ENCODE peak calls at places on chromosomes 1 and 21, in ten cellular contexts. D is testis; Y is CD4-positive, alpha-beta memory T cell; Q is Karpas-422; P is body of pancreas; X is keratinocyte; K is lung; Z is suprapubic skin; V is naive thymus-derived CD4-positive, alpha-beta T cell; J is upper lobe of right lung. G is an unnamed sample. For H3K27me3 and H3K4me1, the result is how much of the 10 kb centered on the place peaks cover.

GRCh38 chr1:40256401-40257084 is 1.5 kb upstream of the ZMPSTE24 start:
- DNase-seq in Z (no peak), P (no peak), X (no peak), V (no peak), D (no peak), J (no peak), Q (no peak), K (no peak), Y (no peak), G (no peak)

GRCh38 chr21:45330075-45330781 is 42.5 kb upstream of the POFUT2 start:
- DNase-seq in Y (no peak), X (no peak), Z (no peak), D (no peak), J (peak), V (no peak), K (peak), Q (no peak), P (peak), G (no peak)

GRCh38 chr1:88595355-88595754 is 88.7 kb upstream of the PKN2 start:
- DNase-seq in Z (no peak), Q (peak), K (no peak), J (no peak), Y (no peak), X (peak), P (no peak), V (peak), D (no peak), G (no peak)

GRCh38 chr1:111563619-111564018 is 56.0 kb upstream of the RAP1A start:
- DNase-seq in Z (no peak), X (no peak), D (no peak), J (no peak), Y (no peak), V (no peak), P (no peak), K (no peak), Q (no peak), G (no peak)

GRCh38 chr1:29083318-29084195 is 40.1 kb downstream of the TMEM200B start:
- DNase-seq in D (no peak), X (no peak), J (no peak), Q (no peak), Z (no peak), V (no peak), K (no peak), P (no peak), Y (no peak), G (no peak)

GRCh38 chr21:39088831-39089380 is 94.3 kb downstream of the PSMG1 start:
- DNase-seq in P (no peak), Y (no peak), Q (peak), X (no peak), J (no peak), V (no peak), K (no peak), D (no peak), Z (no peak), G (no peak)

GRCh38 chr1:97433520-97434175 is 487.2 kb downstream of the DPYD start:
- DNase-seq in J (no peak), Y (no peak), P (no peak), X (no peak), D (no peak), Z (no peak), V (no peak), Q (no peak), K (no peak), G (no peak)

GRCh38 chr1:214328770-214329455 is 48.0 kb downstream of the SMYD2 start:
- DNase-seq in J (peak), P (peak), Q (peak), D (peak), X (peak), Z (peak), K (peak), Y (peak), V (peak), G (peak)

GRCh38 chr1:1291611-1292441 is 11.6 kb downstream of the SCNN1D start:
- DNase-seq in Y (peak), J (peak), K (peak), D (peak), Q (peak), Z (no peak), X (no peak), V (peak), P (peak), G (peak)

GRCh38 chr1:61186753-61187152 is 104.4 kb downstream of the NFIA start:
- DNase-seq in P (no peak), Z (no peak), Y (no peak), V (no peak), J (no peak), D (no peak), Q (no peak), K (no peak), X (no peak), G (no peak)

GRCh38 chr1:175072131-175072941 is 4.7 kb downstream of the TNN start:
- DNase-seq in K (no peak), Q (no peak), J (no peak), D (peak), Z (no peak), X (no peak), Y (no peak), P (peak), V (peak), G (no peak)

GRCh38 chr1:35656148-35656862 is 15.0 kb upstream of the PSMB2 start:
- DNase-seq in P (no peak), X (no peak), J (no peak), Q (no peak), V (no peak), K (no peak), Y (no peak), Z (no peak), D (no peak), G (no peak)

GRCh38 chr1:198788561-198789064 is 149.8 kb downstream of the PTPRC start:
- DNase-seq in J (no peak), D (no peak), V (no peak), Z (no peak), Y (no peak), Q (peak), K (no peak), P (peak), X (no peak), G (peak)

GRCh38 chr1:63000508-63000907 is 216.6 kb downstream of the ATG4C start:
- DNase-seq in Y (no peak), Z (no peak), J (no peak), V (no peak), D (no peak), K (no peak), Q (no peak), P (no peak), X (no peak), G (no peak)

GRCh38 chr21:36569511-36569910 is 89.6 kb upstream of the CLDN14 start:
- DNase-seq in Q (no peak), X (no peak), Z (no peak), Y (no peak), J (no peak), V (no peak), D (no peak), P (no peak), K (no peak), G (no peak)
- H3K27me3 ChIP-seq in Q (under half), X (half or more), Z (half or more), Y (under half), J (under half), V (under half), D (under half), P (under half), K (under half), G (under half)

DNA sequence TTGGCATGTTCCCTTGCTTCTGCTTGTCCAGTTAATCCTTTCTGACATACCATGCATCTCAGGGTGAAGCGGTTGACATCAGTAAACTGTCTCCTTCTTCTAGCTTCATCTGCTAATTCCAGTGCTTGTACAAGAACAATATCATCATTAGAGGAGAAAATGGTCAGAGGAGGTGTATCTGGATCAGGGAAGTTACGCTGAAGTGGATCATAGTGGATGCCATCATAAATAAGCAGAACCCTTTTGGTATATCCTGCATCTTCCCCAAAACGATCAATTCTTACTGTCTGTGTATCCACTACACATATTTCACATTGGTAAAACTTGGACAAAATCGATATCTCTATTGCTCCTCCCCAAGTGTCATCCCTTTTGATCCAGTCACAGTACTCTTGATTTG is 2.0 kb downstream of the YOD1 start:
- DNase-seq in P (no peak), V (no peak), Z (no peak), J (no peak), Y (no peak), D (no peak), K (no peak), X (no peak), Q (no peak), G (no peak)
- H3K4me1 ChIP-seq in P (half or more), V (under half), Z (half or more), J (under half), Y (half or more), D (under half), K (under half), X (under half), Q (under half), G (under half)

DNA sequence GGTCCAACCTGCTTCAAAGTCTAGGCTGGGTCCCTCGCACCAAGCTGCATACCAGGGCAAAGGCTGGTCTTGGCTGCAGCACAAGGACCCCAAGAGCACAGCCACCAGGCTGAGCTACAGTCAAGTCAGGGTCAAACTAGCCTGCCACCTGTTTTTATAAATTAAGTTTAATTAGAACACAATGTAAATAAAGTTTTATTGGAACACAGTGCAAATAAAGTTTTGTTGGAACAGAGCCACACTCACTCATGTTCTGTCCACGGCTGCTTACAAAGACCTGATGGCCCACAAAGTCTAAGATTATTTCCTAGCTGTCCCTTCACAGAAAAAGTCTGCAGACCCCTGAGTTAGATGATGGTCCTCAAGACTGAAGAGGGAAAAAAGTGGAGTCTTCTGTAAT is 66.2 kb downstream of the MRPL37 start:
- DNase-seq in V (no peak), X (no peak), Q (no peak), K (no peak), Z (no peak), J (no peak), Y (no peak), P (no peak), D (no peak), G (no peak)
- H3K27ac ChIP-seq in V (no peak), X (no peak), Q (no peak), K (no peak), Z (no peak), J (no peak), Y (no peak), P (no peak), D (no peak), G (no peak)

DNA sequence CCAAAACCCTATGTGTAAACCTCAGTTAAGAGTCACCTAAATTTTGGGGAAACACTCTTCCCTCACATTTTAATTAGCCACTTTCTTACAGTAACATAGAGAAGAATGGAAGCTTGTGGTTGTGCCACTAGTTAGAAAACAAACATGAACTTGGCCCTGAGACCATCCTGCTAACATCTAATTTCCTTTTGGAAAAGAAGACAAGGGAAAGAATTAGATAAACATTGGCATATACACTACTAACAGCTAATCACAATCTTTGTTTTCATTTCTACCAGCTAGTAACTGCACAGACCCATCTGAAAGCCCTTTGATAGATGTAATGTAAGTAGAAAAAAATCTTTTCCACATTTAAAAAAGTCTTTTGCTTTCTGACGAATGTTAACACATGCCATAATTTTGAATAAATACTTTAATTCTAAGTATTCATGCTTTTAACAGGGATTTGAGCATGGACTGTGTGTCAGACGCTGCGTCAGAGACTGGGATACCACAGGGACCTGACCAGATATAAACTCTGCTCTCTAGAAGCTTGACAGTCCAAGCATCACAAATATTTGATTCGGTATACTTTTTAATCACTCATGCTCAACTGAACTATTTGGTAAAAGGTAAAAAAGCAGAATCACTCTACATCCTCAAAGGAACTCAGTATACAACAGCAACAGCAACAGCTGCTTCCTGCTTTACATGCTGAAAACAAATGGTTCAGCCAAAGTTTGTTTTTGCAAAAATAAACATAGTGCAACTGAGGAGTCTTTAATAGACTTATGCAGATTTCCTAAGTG is 30.2 kb downstream of the DPH5 start:
- DNase-seq in D (no peak), Y (no peak), J (no peak), V (peak), Q (no peak), X (no peak), K (no peak), P (no peak), Z (no peak), G (no peak)
- H3K27me3 ChIP-seq in D (under half), Y (under half), J (under half), V (under half), Q (under half), X (under half), K (under half), P (under half), Z (under half), G (under half)

DNA sequence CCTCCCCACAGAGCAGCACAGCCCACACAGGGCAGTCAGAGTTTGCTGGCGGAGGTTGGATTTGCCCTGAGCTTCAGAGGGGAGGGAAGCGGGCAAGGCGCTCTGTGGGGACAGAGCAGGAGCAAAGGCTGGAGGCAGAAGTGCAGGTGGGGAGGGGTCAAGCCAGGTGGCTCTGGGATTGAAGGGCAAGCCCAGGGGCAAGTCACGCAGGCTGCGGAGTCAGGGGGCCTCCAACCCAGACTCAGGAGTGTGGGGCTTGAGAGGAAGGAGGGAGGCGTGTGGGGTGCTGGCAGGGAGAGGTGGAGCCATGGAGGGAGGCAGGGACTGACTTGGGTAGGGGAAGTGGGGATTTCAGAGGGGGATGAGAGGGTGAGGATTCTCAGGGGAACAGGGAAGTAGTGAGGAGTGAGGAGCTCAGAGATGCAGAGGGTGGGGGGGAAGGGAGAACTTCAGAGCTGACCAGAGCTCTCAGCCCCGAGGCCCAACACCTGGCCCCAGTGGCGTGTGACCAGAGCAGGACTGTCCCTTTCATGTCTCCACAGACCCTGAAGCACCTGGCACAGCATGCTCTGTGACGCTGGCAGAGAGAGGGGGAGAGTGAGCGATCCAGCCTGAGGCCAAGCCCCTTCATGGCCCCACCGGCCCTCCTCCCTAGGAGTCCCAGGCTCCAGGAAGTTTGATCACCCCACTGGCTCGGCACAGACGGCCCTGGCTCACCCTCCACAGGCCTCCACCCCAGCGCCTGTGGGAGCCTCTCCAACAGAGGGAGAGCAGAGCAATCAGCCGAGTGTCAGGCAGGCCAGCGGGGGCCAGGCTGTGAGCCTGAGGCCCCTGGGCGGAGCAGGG is 10.8 kb downstream of the SH3BGRL3 start:
- DNase-seq in P (no peak), Y (no peak), Q (peak), V (no peak), Z (peak), D (no peak), K (no peak), J (no peak), X (no peak), G (no peak)
- H3K4me1 ChIP-seq in P (under half), Y (half or more), Q (half or more), V (half or more), Z (half or more), D (under half), K (under half), J (half or more), X (under half), G (half or more)

GRCh38 chr1:160578175-160578693 is 1.1 kb downstream of the CD84 start:
- DNase-seq in K (no peak), Q (peak), X (no peak), J (no peak), V (no peak), Z (no peak), P (no peak), Y (no peak), D (no peak), G (no peak)
- H3K27ac ChIP-seq in K (no peak), Q (peak), X (no peak), J (peak), V (peak), Z (peak), P (no peak), Y (peak), D (peak), G (peak)

GRCh38 chr1:20486457-20487235 is 636 bp upstream of the CAMK2N1 start:
- DNase-seq in Y (no peak), J (peak), Z (peak), X (no peak), V (no peak), Q (no peak), D (peak), K (no peak), P (peak), G (no peak)
- H3K27me3 ChIP-seq in Y (under half), J (under half), Z (under half), X (under half), V (under half), Q (under half), D (under half), K (under half), P (under half), G (under half)

GRCh38 chr1:66273674-66274073 is 260.3 kb upstream of the SGIP1 start:
- DNase-seq in Y (no peak), X (no peak), V (no peak), K (no peak), Z (no peak), Q (no peak), J (no peak), D (no peak), P (no peak), G (no peak)
- H3K4me1 ChIP-seq in Y (half or more), X (under half), V (half or more), K (under half), Z (half or more), Q (half or more), J (half or more), D (under half), P (under half), G (half or more)

DNA sequence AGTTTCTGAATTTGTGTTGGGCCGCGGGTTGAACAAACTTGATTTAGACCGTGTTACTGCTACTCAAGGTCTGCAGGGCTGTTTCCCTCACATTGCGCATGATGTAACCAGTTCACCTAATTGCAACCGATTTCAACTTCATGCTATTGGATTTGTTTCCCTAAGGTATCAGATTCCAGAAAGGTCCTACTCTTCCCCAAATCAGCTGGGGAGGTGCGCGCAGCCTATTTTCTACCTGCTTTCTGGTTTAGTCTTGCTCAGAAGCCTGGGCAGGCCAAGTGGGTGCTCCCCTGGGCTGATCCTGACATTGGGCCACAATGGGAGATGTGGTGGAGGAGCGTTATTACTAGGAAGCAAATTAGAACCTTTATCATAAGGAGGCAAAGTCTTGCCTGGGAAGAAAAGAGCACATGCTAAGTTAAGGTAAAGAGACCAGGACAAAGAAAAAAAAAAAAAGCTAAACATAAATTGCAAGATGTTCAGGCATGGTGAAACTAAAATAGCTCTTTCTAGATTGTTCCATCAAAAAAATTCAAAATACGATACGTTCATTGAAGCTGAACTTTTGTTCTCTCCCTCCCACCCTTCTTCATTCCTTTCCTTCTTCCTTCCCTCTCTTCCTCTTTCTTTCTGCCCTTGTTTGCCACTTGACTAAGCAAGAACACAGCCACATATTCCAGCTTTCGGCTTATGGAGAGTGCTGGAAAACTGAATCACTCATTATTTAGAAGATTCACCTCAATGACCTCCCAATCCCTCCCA is 28.8 kb upstream of the TARBP1 start:
- DNase-seq in X (no peak), P (no peak), J (no peak), V (no peak), Y (no peak), Z (no peak), K (no peak), D (no peak), Q (peak), G (no peak)
- H3K27ac ChIP-seq in X (no peak), P (no peak), J (no peak), V (no peak), Y (no peak), Z (no peak), K (no peak), D (no peak), Q (no peak), G (no peak)

DNA sequence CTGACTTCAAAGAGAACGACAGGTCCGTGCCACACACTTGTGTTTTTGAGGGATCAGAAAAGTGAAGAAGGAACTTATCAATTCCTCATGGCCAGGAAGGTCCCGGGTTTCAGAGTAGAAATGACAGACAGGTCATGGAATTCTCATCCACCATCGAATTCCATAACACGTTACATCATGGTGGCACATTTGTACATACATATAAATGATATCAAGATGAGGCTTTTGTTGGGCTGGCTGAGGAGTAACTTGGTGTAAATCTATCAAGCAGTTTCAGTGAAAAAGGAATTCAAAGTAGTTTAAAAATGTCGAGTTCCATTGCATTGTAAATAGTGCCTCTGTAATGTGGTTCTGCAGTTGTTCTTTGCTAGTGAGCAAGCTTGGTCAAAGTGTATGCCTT is 22.9 kb upstream of the GNPAT start:
- DNase-seq in D (no peak), J (no peak), Z (no peak), P (no peak), V (no peak), Q (no peak), X (no peak), Y (no peak), K (no peak), G (no peak)
- H3K27me3 ChIP-seq in D (under half), J (under half), Z (under half), P (under half), V (under half), Q (under half), X (under half), Y (under half), K (under half), G (under half)

G was measured in CD8-positive, alpha-beta memory T cell.